ENCODE peak calls at places on chromosomes 16 and 17, in four cellular contexts. One of them, this sample, is unnamed.

GRCh38 chr16:1271380-1271749 is 15.5 kb downstream of the TPSD1 start:
- DNase-seq in upper lobe of right lung: no peak
- DNase-seq in heart right ventricle: no peak
- DNase-seq in vagina: no peak
- DNase-seq in this sample: no peak

GRCh38 chr16:84553873-84554399 is 49.5 kb upstream of the MEAK7 start:
- DNase-seq in upper lobe of right lung: no peak
- DNase-seq in heart right ventricle: no peak
- DNase-seq in vagina: no peak
- DNase-seq in this sample: no peak

GRCh38 chr17:83133302-83134121 is 54.1 kb downstream of the METRNL start:
- DNase-seq in upper lobe of right lung: peak; percentile 54
- DNase-seq in heart right ventricle: no peak
- DNase-seq in vagina: no peak
- DNase-seq in this sample: peak; percentile 59

GRCh38 chr17:7216242-7217112 is 3.2 kb downstream of the DLG4 start:
- DNase-seq in upper lobe of right lung: no peak
- DNase-seq in heart right ventricle: no peak
- DNase-seq in vagina: no peak
- DNase-seq in this sample: no peak

GRCh38 chr16:14284930-14285541 is 213.9 kb downstream of the MRTFB start:
- DNase-seq in upper lobe of right lung: peak; percentile 86
- DNase-seq in heart right ventricle: no peak
- DNase-seq in vagina: no peak
- DNase-seq in this sample: no peak

GRCh38 chr16:54936086-54936978 is 5.7 kb downstream of the IRX5 start:
- DNase-seq in upper lobe of right lung: no peak
- DNase-seq in heart right ventricle: peak; percentile 26
- DNase-seq in vagina: no peak
- DNase-seq in this sample: peak; percentile 47

GRCh38 chr17:231191-231965 is 49.9 kb upstream of the DOC2B start:
- DNase-seq in upper lobe of right lung: peak; percentile 62
- DNase-seq in heart right ventricle: no peak
- DNase-seq in vagina: no peak
- DNase-seq in this sample: no peak

GRCh38 chr17:70290770-70291169 is 121.4 kb downstream of the KCNJ2 start:
- DNase-seq in upper lobe of right lung: no peak
- DNase-seq in heart right ventricle: no peak
- DNase-seq in vagina: no peak
- DNase-seq in this sample: no peak

GRCh38 chr16:66204761-66205160 is 161.7 kb upstream of the CDH5 start:
- DNase-seq in upper lobe of right lung: no peak
- DNase-seq in heart right ventricle: no peak
- DNase-seq in vagina: no peak
- DNase-seq in this sample: no peak

GRCh38 chr16:72241930-72242329 is 70.0 kb upstream of the PMFBP1 start:
- DNase-seq in upper lobe of right lung: no peak
- DNase-seq in heart right ventricle: no peak
- DNase-seq in vagina: no peak
- DNase-seq in this sample: peak; percentile 37

GRCh38 chr16:3804426-3805016 is 76.0 kb downstream of the CREBBP start:
- DNase-seq in upper lobe of right lung: no peak
- DNase-seq in heart right ventricle: no peak
- DNase-seq in vagina: no peak
- DNase-seq in this sample: no peak

GRCh38 chr17:50603340-50603739 is 31.3 kb upstream of the ABCC3 start:
- DNase-seq in upper lobe of right lung: no peak
- DNase-seq in heart right ventricle: no peak
- DNase-seq in vagina: no peak
- DNase-seq in this sample: no peak

GRCh38 chr16:11079657-11080187 is 135.4 kb downstream of the CLEC16A start:
- DNase-seq in upper lobe of right lung: no peak
- DNase-seq in heart right ventricle: no peak
- DNase-seq in vagina: no peak
- DNase-seq in this sample: peak; percentile 18

GRCh38 chr17:49450735-49451134 is 36.1 kb upstream of the PHB1 start:
- DNase-seq in upper lobe of right lung: no peak
- DNase-seq in heart right ventricle: no peak
- DNase-seq in vagina: no peak
- DNase-seq in this sample: peak; percentile 22

GRCh38 chr16:19645557-19645981 is 72.5 kb downstream of the KNOP1 start:
- DNase-seq in upper lobe of right lung: no peak
- DNase-seq in heart right ventricle: peak; percentile 77
- DNase-seq in vagina: no peak
- DNase-seq in this sample: no peak

GRCh38 chr17:73013816-73014663 is 78.4 kb downstream of the SLC39A11 start:
- DNase-seq in upper lobe of right lung: no peak
- DNase-seq in heart right ventricle: no peak
- DNase-seq in vagina: no peak
- DNase-seq in this sample: no peak

GRCh38 chr17:31559647-31560501 is 168.4 kb downstream of the RAB11FIP4 start:
- DNase-seq in upper lobe of right lung: no peak
- DNase-seq in heart right ventricle: no peak
- DNase-seq in vagina: no peak
- DNase-seq in this sample: peak; percentile 21

GRCh38 chr17:31562447-31562846 is 171.0 kb downstream of the RAB11FIP4 start:
- DNase-seq in upper lobe of right lung: no peak
- DNase-seq in heart right ventricle: no peak
- DNase-seq in vagina: no peak
- DNase-seq in this sample: no peak

GRCh38 chr17:31564291-31564690 is 172.8 kb downstream of the RAB11FIP4 start:
- DNase-seq in upper lobe of right lung: no peak
- DNase-seq in heart right ventricle: no peak
- DNase-seq in vagina: no peak
- DNase-seq in this sample: no peak

GRCh38 chr17:31560836-31561235 is 169.4 kb downstream of the RAB11FIP4 start:
- DNase-seq in upper lobe of right lung: no peak
- DNase-seq in heart right ventricle: no peak
- DNase-seq in vagina: no peak
- DNase-seq in this sample: no peak

DNA sequence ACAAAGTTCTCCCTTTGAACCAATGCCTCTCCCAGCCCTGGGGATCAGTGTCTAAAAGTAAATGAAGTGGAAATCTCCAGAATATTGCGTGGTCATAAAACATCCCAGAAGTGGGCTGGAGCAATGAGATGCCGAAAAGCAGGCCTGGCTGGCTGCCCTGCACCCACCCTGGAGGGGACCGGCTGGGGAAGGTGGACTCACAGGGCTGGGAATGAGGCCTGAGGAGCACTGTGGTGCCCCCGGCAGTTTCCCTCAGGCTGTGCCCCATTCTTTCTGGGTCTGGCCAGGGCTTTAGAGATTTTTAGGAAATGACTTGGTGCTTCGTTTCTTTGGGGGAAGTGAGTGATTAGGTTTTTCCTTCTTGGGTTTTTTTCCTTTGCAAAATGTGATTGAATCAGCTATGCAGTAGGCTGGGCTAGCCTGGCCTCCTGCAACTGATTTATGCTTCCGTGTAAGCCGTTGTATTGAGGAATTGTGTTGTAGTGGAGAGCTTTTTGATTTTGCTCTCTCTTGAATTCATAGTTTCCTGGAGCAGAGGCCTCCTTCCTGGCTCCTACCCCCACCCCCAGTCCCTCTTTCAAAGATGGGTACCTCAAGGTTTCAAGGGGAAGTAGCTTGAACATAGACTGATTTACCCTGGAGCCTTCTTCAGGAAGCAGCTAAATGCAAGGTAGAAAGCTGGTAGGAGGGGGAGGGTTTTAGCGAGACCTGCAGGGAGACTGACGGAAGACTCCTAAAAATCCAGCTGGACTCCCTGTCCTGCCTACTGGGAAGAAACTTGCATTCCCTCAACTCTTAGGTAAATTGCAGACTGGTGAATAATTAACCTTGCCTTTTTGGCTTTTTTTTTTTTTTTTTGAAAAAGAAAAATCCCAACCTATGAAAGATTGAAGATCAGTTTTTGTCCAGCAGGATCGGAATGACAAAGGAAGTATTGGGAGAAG is 170.3 kb downstream of the RAB11FIP4 start:
- DNase-seq in upper lobe of right lung: no peak
- DNase-seq in heart right ventricle: no peak
- DNase-seq in vagina: no peak
- DNase-seq in this sample: no peak
- H3K4me1 ChIP-seq in upper lobe of right lung: peaks cover 44% of the 10 kb centered on the region
- H3K4me1 ChIP-seq in heart right ventricle: peaks cover 32% of the 10 kb centered on the region
- H3K4me1 ChIP-seq in vagina: peaks cover 62% of the 10 kb centered on the region
- H3K4me1 ChIP-seq in this sample: peaks cover 15% of the 10 kb centered on the region

DNA sequence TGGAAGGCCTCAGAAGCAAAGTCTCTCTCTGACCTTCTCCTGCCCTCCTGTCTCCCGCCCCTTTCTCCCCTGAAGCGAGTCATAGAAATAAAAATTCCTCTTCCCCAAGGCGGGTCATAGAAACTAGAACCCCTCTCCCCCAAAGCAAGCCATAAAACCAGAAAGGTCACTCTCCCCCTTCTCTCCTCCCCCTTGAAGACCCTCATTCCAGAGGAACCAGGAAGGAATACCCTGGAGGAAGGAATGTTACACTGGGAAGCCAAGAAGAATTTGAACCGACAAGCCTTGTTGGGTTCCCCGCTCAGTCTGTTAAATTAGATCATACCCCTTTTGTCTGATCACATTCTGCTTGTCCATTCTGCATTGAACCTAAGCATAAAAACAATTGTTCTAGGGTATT is 2.7 kb upstream of the GJC1 start:
- DNase-seq in upper lobe of right lung: no peak
- DNase-seq in heart right ventricle: no peak
- DNase-seq in vagina: no peak
- DNase-seq in this sample: no peak
- TF ChIP-seq CTCF in upper lobe of right lung: no peak
- TF ChIP-seq CTCF in heart right ventricle: no peak
- TF ChIP-seq CTCF in vagina: no peak
- TF ChIP-seq CTCF in this sample: no peak

DNA sequence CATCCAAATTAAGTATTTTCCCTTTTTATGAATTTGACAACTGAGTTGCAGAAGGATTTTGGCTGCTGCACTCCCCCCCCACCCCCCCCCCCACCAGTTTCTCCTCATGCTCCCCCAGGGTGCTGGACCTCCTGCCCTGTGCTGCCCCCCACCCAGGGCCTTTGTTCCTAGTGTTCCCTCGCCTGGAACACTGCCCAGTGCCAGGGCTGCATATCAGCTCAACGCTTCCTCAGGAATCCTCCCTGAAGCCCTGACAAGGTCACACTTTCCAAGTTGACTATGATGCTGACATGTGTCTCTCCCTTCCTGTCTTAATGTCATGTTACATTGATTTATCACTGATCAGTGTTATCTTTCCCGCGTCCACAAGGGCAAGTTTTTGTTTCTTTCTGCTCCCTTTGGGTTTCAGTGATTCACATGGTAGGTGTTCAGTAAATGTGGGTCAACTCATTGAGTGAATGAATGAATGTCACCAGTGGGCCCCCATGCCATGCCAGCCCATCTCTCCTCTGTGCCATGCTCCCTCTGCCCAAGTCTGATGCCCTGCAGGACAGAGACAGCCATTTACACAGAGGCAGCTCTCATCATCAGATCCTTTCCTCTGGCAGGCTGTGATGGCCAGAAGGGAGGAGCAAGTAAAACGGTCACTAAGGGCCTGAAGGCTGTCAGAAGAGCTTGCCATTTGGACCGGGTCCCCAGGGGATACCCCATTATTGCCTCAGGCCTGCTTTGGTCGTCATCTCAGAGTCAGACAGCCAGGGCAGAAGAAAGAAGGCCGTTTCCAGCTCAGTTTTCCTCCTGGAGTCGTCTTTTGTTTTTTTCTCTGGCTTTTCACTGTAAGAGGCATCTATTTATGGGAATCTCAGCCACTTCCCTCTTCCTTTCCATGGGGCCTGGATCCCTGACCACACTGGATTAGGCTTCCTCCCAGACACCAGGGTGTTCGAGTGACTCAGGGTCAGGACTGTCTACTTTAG is 386.2 kb downstream of the SNX29 start:
- DNase-seq in upper lobe of right lung: no peak
- DNase-seq in heart right ventricle: peak; percentile 71
- DNase-seq in vagina: no peak
- DNase-seq in this sample: no peak
- H3K27ac ChIP-seq in upper lobe of right lung: no peak overlapping the region
- H3K27ac ChIP-seq in heart right ventricle: peak overlapping the region; percentile 59
- H3K27ac ChIP-seq in vagina: peak overlapping the region; percentile 15
- H3K27ac ChIP-seq in this sample: no peak overlapping the region

GRCh38 chr17:77185137-77185536 is 44.4 kb downstream of the SEC14L1 start:
- DNase-seq in upper lobe of right lung: no peak
- DNase-seq in heart right ventricle: no peak
- DNase-seq in vagina: no peak
- DNase-seq in this sample: no peak
- H3K4me1 ChIP-seq in upper lobe of right lung: peaks cover 66% of the 10 kb centered on the region
- H3K4me1 ChIP-seq in heart right ventricle: peaks cover 68% of the 10 kb centered on the region
- H3K4me1 ChIP-seq in vagina: peaks cover 29% of the 10 kb centered on the region
- H3K4me1 ChIP-seq in this sample: no peaks in the 10 kb centered on the region

This sample was measured in foreskin keratinocyte.